ENCODE peak calls at places on chromosomes 11 and 22, in six cellular contexts. One of them, this sample, is unnamed.

GRCh38 chr22:20256042-20256441 is 12.1 kb downstream of the RTN4R start:
- DNase-seq in erythroblast: no peak
- DNase-seq in keratinocyte: no peak
- DNase-seq in progenitor cell of endocrine pancreas: no peak
- DNase-seq in activated T-helper 1 cell treated with Interleukin-2 at 50 U/mL for 16 hours: no peak
- DNase-seq in astrocyte of the hippocampus: no peak
- DNase-seq in this sample: no peak

GRCh38 chr11:102874842-102875241 is at the start of gene MMP12:
- DNase-seq in erythroblast: no peak
- DNase-seq in keratinocyte: no peak
- DNase-seq in activated T-helper 1 cell treated with Interleukin-2 at 50 U/mL for 16 hours: no peak
- DNase-seq in progenitor cell of endocrine pancreas: no peak
- DNase-seq in astrocyte of the hippocampus: no peak
- DNase-seq in this sample: no peak

GRCh38 chr11:61769169-61769920 is 16.9 kb downstream of the MYRF start:
- DNase-seq in erythroblast: no peak
- DNase-seq in activated T-helper 1 cell treated with Interleukin-2 at 50 U/mL for 16 hours: no peak
- DNase-seq in keratinocyte: no peak
- DNase-seq in progenitor cell of endocrine pancreas: peak
- DNase-seq in astrocyte of the hippocampus: peak
- DNase-seq in this sample: no peak

GRCh38 chr11:31802609-31802989 is 8.5 kb downstream of the PAX6 start:
- DNase-seq in astrocyte of the hippocampus: peak
- DNase-seq in keratinocyte: no peak
- DNase-seq in activated T-helper 1 cell treated with Interleukin-2 at 50 U/mL for 16 hours: no peak
- DNase-seq in progenitor cell of endocrine pancreas: no peak
- DNase-seq in erythroblast: no peak
- DNase-seq in this sample: no peak

GRCh38 chr11:95577716-95578460 is 211.7 kb downstream of the FAM76B start:
- DNase-seq in erythroblast: peak
- DNase-seq in keratinocyte: peak
- DNase-seq in progenitor cell of endocrine pancreas: no peak
- DNase-seq in activated T-helper 1 cell treated with Interleukin-2 at 50 U/mL for 16 hours: no peak
- DNase-seq in astrocyte of the hippocampus: peak
- DNase-seq in this sample: peak

GRCh38 chr22:21761086-21761485 is 25.5 kb upstream of the YPEL1 start:
- DNase-seq in progenitor cell of endocrine pancreas: no peak
- DNase-seq in activated T-helper 1 cell treated with Interleukin-2 at 50 U/mL for 16 hours: no peak
- DNase-seq in astrocyte of the hippocampus: no peak
- DNase-seq in keratinocyte: no peak
- DNase-seq in erythroblast: no peak
- DNase-seq in this sample: no peak

GRCh38 chr11:94845622-94846021 is 77.5 kb downstream of the AMOTL1 start:
- DNase-seq in erythroblast: no peak
- DNase-seq in progenitor cell of endocrine pancreas: no peak
- DNase-seq in astrocyte of the hippocampus: peak
- DNase-seq in activated T-helper 1 cell treated with Interleukin-2 at 50 U/mL for 16 hours: no peak
- DNase-seq in keratinocyte: no peak
- DNase-seq in this sample: peak

GRCh38 chr11:79062814-79063762 is 377.7 kb downstream of the TENM4 start:
- DNase-seq in erythroblast: no peak
- DNase-seq in astrocyte of the hippocampus: peak
- DNase-seq in progenitor cell of endocrine pancreas: no peak
- DNase-seq in keratinocyte: no peak
- DNase-seq in activated T-helper 1 cell treated with Interleukin-2 at 50 U/mL for 16 hours: no peak
- DNase-seq in this sample: no peak

GRCh38 chr22:38955250-38955775 is 2.1 kb upstream of the APOBEC3A start:
- DNase-seq in keratinocyte: no peak
- DNase-seq in astrocyte of the hippocampus: no peak
- DNase-seq in erythroblast: no peak
- DNase-seq in progenitor cell of endocrine pancreas: no peak
- DNase-seq in activated T-helper 1 cell treated with Interleukin-2 at 50 U/mL for 16 hours: no peak
- DNase-seq in this sample: no peak

GRCh38 chr22:20063271-20064139 is 16.5 kb upstream of the DGCR8 start:
- DNase-seq in activated T-helper 1 cell treated with Interleukin-2 at 50 U/mL for 16 hours: no peak
- DNase-seq in keratinocyte: no peak
- DNase-seq in progenitor cell of endocrine pancreas: no peak
- DNase-seq in erythroblast: no peak
- DNase-seq in astrocyte of the hippocampus: no peak
- DNase-seq in this sample: no peak

GRCh38 chr22:44884968-44885805 is 124.6 kb downstream of the PHF21B start:
- DNase-seq in erythroblast: no peak
- DNase-seq in progenitor cell of endocrine pancreas: no peak
- DNase-seq in keratinocyte: no peak
- DNase-seq in astrocyte of the hippocampus: peak
- DNase-seq in activated T-helper 1 cell treated with Interleukin-2 at 50 U/mL for 16 hours: no peak
- DNase-seq in this sample: no peak

GRCh38 chr11:2581931-2582435 is 117.8 kb downstream of the KCNQ1OT1 start:
- DNase-seq in activated T-helper 1 cell treated with Interleukin-2 at 50 U/mL for 16 hours: no peak
- DNase-seq in keratinocyte: no peak
- DNase-seq in astrocyte of the hippocampus: no peak
- DNase-seq in progenitor cell of endocrine pancreas: peak
- DNase-seq in erythroblast: no peak
- DNase-seq in this sample: no peak

GRCh38 chr11:43632171-43632570 is 48.4 kb upstream of the HSD17B12 start:
- DNase-seq in astrocyte of the hippocampus: no peak
- DNase-seq in progenitor cell of endocrine pancreas: no peak
- DNase-seq in erythroblast: no peak
- DNase-seq in activated T-helper 1 cell treated with Interleukin-2 at 50 U/mL for 16 hours: no peak
- DNase-seq in keratinocyte: no peak
- DNase-seq in this sample: no peak

GRCh38 chr22:49365910-49366309 is 461.8 kb downstream of the BRD1 start:
- DNase-seq in progenitor cell of endocrine pancreas: no peak
- DNase-seq in erythroblast: no peak
- DNase-seq in astrocyte of the hippocampus: no peak
- DNase-seq in keratinocyte: no peak
- DNase-seq in activated T-helper 1 cell treated with Interleukin-2 at 50 U/mL for 16 hours: no peak
- DNase-seq in this sample: no peak

GRCh38 chr22:25898707-25899365 is 156.8 kb downstream of the MYO18B start:
- DNase-seq in progenitor cell of endocrine pancreas: no peak
- DNase-seq in erythroblast: no peak
- DNase-seq in keratinocyte: no peak
- DNase-seq in activated T-helper 1 cell treated with Interleukin-2 at 50 U/mL for 16 hours: no peak
- DNase-seq in astrocyte of the hippocampus: no peak
- DNase-seq in this sample: no peak

This sample was measured in epithelial cell of prostate.